ENCODE peak calls at places on chromosomes 5 and 9, in six cellular contexts. X is progenitor cell of endocrine pancreas; L is DMS 273 treated with DMSO at 0.1 percent for 48 hours; U is EH; V is uterus; T is T-helper 2 cell treated with Interferon-gamma antibody and Interleukin-4, amounts not matched to agents 5 μg/mL and 100 μg/mL, for 36 hours. R is an unnamed sample.
A peak's percentile ranks its signal among the peaks of the same experiment; 100 is the strongest.

GRCh38 chr5:176414704-176415103 is 1.6 kb downstream of the CLTB start:
- DNase-seq in X (no peak), L (no peak), U (no peak), V (no peak), T (no peak), R (no peak)

GRCh38 chr9:108434036-108434435 is 421.8 kb downstream of the ACTL7B start:
- DNase-seq in X (no peak), L (no peak), U (no peak), V (no peak), T (no peak), R (no peak)

GRCh38 chr5:122847687-122848081 is 2.3 kb downstream of the SNX24 start:
- DNase-seq in X (no peak), L (no peak), U (no peak), V (no peak), T (no peak), R (no peak)

GRCh38 chr9:136381311-136381710 is 7.8 kb upstream of the CARD9 start:
- DNase-seq in X (no peak), L (no peak), U (no peak), V (no peak), T (no peak), R (no peak)

GRCh38 chr5:56108212-56108611 is 113.4 kb upstream of the IL6ST start:
- DNase-seq in X (no peak), L (no peak), U (no peak), V (no peak), T (no peak), R (no peak)

GRCh38 chr9:131747352-131747751 is 7.5 kb upstream of the RAPGEF1 start:
- DNase-seq in X (no peak), L (no peak), U (peak; percentile 61), V (no peak), T (peak; percentile 19), R (no peak)

GRCh38 chr5:164048527-164048926 is 543.1 kb downstream of the MAT2B start:
- DNase-seq in X (no peak), L (no peak), U (no peak), V (no peak), T (no peak), R (no peak)

GRCh38 chr5:79236970-79237734 is 1.2 kb downstream of the JMY start:
- DNase-seq in X (peak; percentile 30), L (no peak), U (peak; percentile 53), V (peak; percentile 28), T (peak; percentile 37), R (peak; percentile 53)

GRCh38 chr5:100668511-100668910 is 133.3 kb downstream of the FAM174A start:
- DNase-seq in X (no peak), L (no peak), U (peak; percentile 4), V (no peak), T (no peak), R (no peak)

GRCh38 chr5:78829811-78830499 is 155.2 kb downstream of the ARSB start:
- DNase-seq in X (no peak), L (no peak), U (peak; percentile 54), V (peak; percentile 76), T (no peak), R (no peak)

GRCh38 chr5:136656811-136657210 is 291.5 kb upstream of the TRPC7 start:
- DNase-seq in X (no peak), L (no peak), U (peak; percentile 57), V (no peak), T (no peak), R (no peak)

GRCh38 chr5:91468643-91469422 is 85.7 kb upstream of the ARRDC3 start:
- DNase-seq in X (no peak), L (no peak), U (no peak), V (no peak), T (no peak), R (no peak)

GRCh38 chr5:83472508-83473343 is 1.2 kb downstream of the VCAN start:
- DNase-seq in X (peak; percentile 30), L (no peak), U (peak; percentile 15), V (peak; percentile 33), T (peak; percentile 14), R (no peak)

GRCh38 chr9:34562136-34562745 is 27.3 kb downstream of the CNTFR start:
- DNase-seq in X (no peak), L (no peak), U (no peak), V (no peak), T (no peak), R (no peak)

GRCh38 chr5:1934056-1934394 is 51.3 kb upstream of the IRX4 start:
- DNase-seq in X (no peak), L (no peak), U (no peak), V (no peak), T (no peak), R (no peak)

GRCh38 chr5:145347026-145347616 is 488.0 kb downstream of the PRELID2 start:
- DNase-seq in X (no peak), L (no peak), U (peak; percentile 83), V (no peak), T (no peak), R (no peak)

GRCh38 chr5:150258126-150258525 is 31.4 kb downstream of the CAMK2A start:
- DNase-seq in X (no peak), L (no peak), U (peak; percentile 34), V (no peak), T (no peak), R (no peak)

GRCh38 chr5:96517294-96517693 is 84.2 kb upstream of the PCSK1 start:
- DNase-seq in X (no peak), L (no peak), U (peak; percentile 44), V (no peak), T (no peak), R (no peak)

GRCh38 chr5:150544606-150545219 is 36.8 kb downstream of the NDST1 start:
- DNase-seq in X (peak; percentile 69), L (peak; percentile 20), U (peak; percentile 61), V (peak; percentile 61), T (peak; percentile 52), R (peak; percentile 82)

GRCh38 chr5:155726267-155726666 is 600.7 kb upstream of the SGCD start:
- DNase-seq in X (peak; percentile 35), L (no peak), U (peak; percentile 4), V (no peak), T (no peak), R (no peak)

GRCh38 chr9:92397853-92398252 is 6.5 kb downstream of the OGN start:
- DNase-seq in X (no peak), L (no peak), U (no peak), V (no peak), T (no peak), R (no peak)

GRCh38 chr9:133477992-133478850 is 678 bp downstream of the SLC2A6 start:
- DNase-seq in X (no peak), L (no peak), U (peak; percentile 67), V (no peak), T (no peak), R (no peak)

GRCh38 chr9:76373173-76373771 is 21.0 kb downstream of the RFK start:
- DNase-seq in X (no peak), L (no peak), U (peak; percentile 30), V (peak; percentile 55), T (no peak), R (peak; percentile 85)

GRCh38 chr5:98796197-98796972 is 22.9 kb downstream of the RGMB start:
- DNase-seq in X (peak; percentile 32), L (peak; percentile 32), U (peak; percentile 78), V (peak; percentile 31), T (peak; percentile 15), R (no peak)

GRCh38 chr9:98886691-98887229 is 56.9 kb upstream of the COL15A1 start:
- DNase-seq in X (no peak), L (no peak), U (peak; percentile 71), V (no peak), T (no peak), R (no peak)

GRCh38 chr9:132078369-132079356 is 1.0 kb downstream of the MED27 start:
- DNase-seq in X (no peak), L (no peak), U (peak; percentile 81), V (no peak), T (peak; percentile 8), R (no peak)

GRCh38 chr5:15774632-15775031 is 274.7 kb downstream of the FBXL7 start:
- DNase-seq in X (no peak), L (no peak), U (peak; percentile 25), V (no peak), T (no peak), R (no peak)

GRCh38 chr9:113720495-113720894 is 155.6 kb upstream of the ZNF618 start:
- DNase-seq in X (no peak), L (no peak), U (no peak), V (no peak), T (no peak), R (no peak)

GRCh38 chr5:168298949-168299348 is 7.5 kb downstream of the WWC1 start:
- DNase-seq in X (no peak), L (no peak), U (no peak), V (no peak), T (no peak), R (no peak)

GRCh38 chr5:65391591-65391990 is 90.1 kb downstream of the ADAMTS6 start:
- DNase-seq in X (no peak), L (no peak), U (peak; percentile 70), V (no peak), T (no peak), R (no peak)

GRCh38 chr9:109063765-109064164 is 50.5 kb upstream of the CTNNAL1 start:
- DNase-seq in X (no peak), L (no peak), U (peak; percentile 27), V (no peak), T (no peak), R (no peak)

GRCh38 chr5:181170996-181171395 is 23.6 kb downstream of the OR2V2 start:
- DNase-seq in X (no peak), L (no peak), U (peak; percentile 64), V (no peak), T (no peak), R (no peak)

GRCh38 chr5:118723021-118723338 is 265.4 kb downstream of the DTWD2 start:
- DNase-seq in X (no peak), L (no peak), U (no peak), V (no peak), T (no peak), R (no peak)

GRCh38 chr9:28234899-28235277 is 661.6 kb upstream of the C9orf72 start:
- DNase-seq in X (no peak), L (no peak), U (peak; percentile 4), V (no peak), T (no peak), R (no peak)

GRCh38 chr9:82987370-82987769 is 75.6 kb downstream of the RASEF start:
- DNase-seq in X (no peak), L (no peak), U (no peak), V (no peak), T (no peak), R (no peak)

GRCh38 chr5:56941981-56942380 is 9.9 kb downstream of the MIER3 start:
- DNase-seq in X (no peak), L (no peak), U (peak; percentile 76), V (no peak), T (no peak), R (no peak)

GRCh38 chr5:173535976-173536639 is 80.3 kb downstream of the BOD1 start:
- DNase-seq in X (no peak), L (no peak), U (peak; percentile 13), V (no peak), T (no peak), R (no peak)

GRCh38 chr5:74767579-74767913 is 497 bp downstream of the NSA2 start:
- DNase-seq in X (no peak), L (no peak), U (peak; percentile 69), V (no peak), T (no peak), R (no peak)

GRCh38 chr5:78766412-78766762 is 117.8 kb upstream of the LHFPL2 start:
- DNase-seq in X (no peak), L (no peak), U (no peak), V (peak; percentile 22), T (no peak), R (no peak)